ENCODE peak calls at places on chromosomes 4 and X, in four cellular contexts. One of them, this sample, is unnamed.
A peak's percentile ranks its signal among the peaks of the same experiment; 100 is the strongest.

GRCh38 chr4:159764343-159764952 is 661.6 kb downstream of the RAPGEF2 start:
- DNase-seq in fibroblast of lung: peak; percentile 69
- DNase-seq in GM23248: peak; percentile 40
- DNase-seq in kidney: no peak
- DNase-seq in this sample: peak; percentile 63

GRCh38 chr4:56311299-56311975 is 75.9 kb downstream of the AASDH start:
- DNase-seq in GM23248: no peak
- DNase-seq in fibroblast of lung: no peak
- DNase-seq in kidney: no peak
- DNase-seq in this sample: no peak

GRCh38 chr4:112280657-112281056 is 5.0 kb downstream of the TIFA start:
- DNase-seq in fibroblast of lung: no peak
- DNase-seq in GM23248: no peak
- DNase-seq in kidney: no peak
- DNase-seq in this sample: no peak

GRCh38 chr4:151692443-151692782 is 68.4 kb downstream of the GATB start:
- DNase-seq in kidney: no peak
- DNase-seq in GM23248: no peak
- DNase-seq in fibroblast of lung: no peak
- DNase-seq in this sample: no peak

GRCh38 chrX:21728276-21728968 is 29.5 kb downstream of the SMPX start:
- DNase-seq in fibroblast of lung: no peak
- DNase-seq in GM23248: no peak
- DNase-seq in kidney: no peak
- DNase-seq in this sample: no peak

GRCh38 chrX:17692709-17693346 is 44.5 kb upstream of the SCML1 start:
- DNase-seq in fibroblast of lung: peak; percentile 74
- DNase-seq in GM23248: peak; percentile 40
- DNase-seq in kidney: no peak
- DNase-seq in this sample: peak; percentile 46

GRCh38 chr4:123547167-123547817 is 150.7 kb downstream of the SPRY1 start:
- DNase-seq in GM23248: no peak
- DNase-seq in kidney: peak; percentile 88
- DNase-seq in fibroblast of lung: no peak
- DNase-seq in this sample: peak; percentile 93

GRCh38 chr4:176422511-176422910 is 102.7 kb downstream of the SPCS3 start:
- DNase-seq in fibroblast of lung: no peak
- DNase-seq in kidney: no peak
- DNase-seq in GM23248: no peak
- DNase-seq in this sample: no peak

GRCh38 chrX:69285881-69286545 is 120.8 kb upstream of the PJA1 start:
- DNase-seq in GM23248: peak; percentile 57
- DNase-seq in fibroblast of lung: peak; percentile 3
- DNase-seq in kidney: peak; percentile 81
- DNase-seq in this sample: peak; percentile 82

GRCh38 chrX:46324166-46324565 is 221.1 kb downstream of the ZNF674 start:
- DNase-seq in GM23248: peak; percentile 51
- DNase-seq in fibroblast of lung: no peak
- DNase-seq in kidney: no peak
- DNase-seq in this sample: no peak

GRCh38 chr4:6938237-6938636 is 28.6 kb downstream of the TBC1D14 start:
- DNase-seq in GM23248: no peak
- DNase-seq in kidney: no peak
- DNase-seq in fibroblast of lung: no peak
- DNase-seq in this sample: no peak

GRCh38 chr4:2281575-2282343 is 19.9 kb upstream of the MXD4 start:
- DNase-seq in fibroblast of lung: no peak
- DNase-seq in GM23248: no peak
- DNase-seq in kidney: peak; percentile 62
- DNase-seq in this sample: no peak

GRCh38 chr4:138555584-138555983 is 313.4 kb upstream of the SLC7A11 start:
- DNase-seq in kidney: no peak
- DNase-seq in fibroblast of lung: no peak
- DNase-seq in GM23248: peak; percentile 35
- DNase-seq in this sample: peak; percentile 72

GRCh38 chr4:112183252-112183651 is 38.0 kb downstream of the FAM241A start:
- DNase-seq in fibroblast of lung: peak; percentile 67
- DNase-seq in GM23248: peak; percentile 19
- DNase-seq in kidney: no peak
- DNase-seq in this sample: no peak

GRCh38 chr4:76607266-76607799 is 172.3 kb downstream of the SHROOM3 start:
- DNase-seq in kidney: no peak
- DNase-seq in fibroblast of lung: peak; percentile 79
- DNase-seq in GM23248: peak; percentile 55
- DNase-seq in this sample: peak; percentile 12

GRCh38 chrX:56385336-56385735 is 153.2 kb downstream of the KLF8 start:
- DNase-seq in fibroblast of lung: no peak
- DNase-seq in GM23248: no peak
- DNase-seq in kidney: no peak
- DNase-seq in this sample: no peak

GRCh38 chr4:52606766-52607165 is 52.3 kb downstream of the USP46 start:
- DNase-seq in GM23248: peak; percentile 63
- DNase-seq in kidney: no peak
- DNase-seq in fibroblast of lung: peak; percentile 66
- DNase-seq in this sample: no peak

GRCh38 chrX:66013195-66013816 is 26.6 kb downstream of the VSIG4 start:
- DNase-seq in fibroblast of lung: no peak
- DNase-seq in kidney: no peak
- DNase-seq in GM23248: no peak
- DNase-seq in this sample: no peak

GRCh38 chr4:7115557-7116340 is 47.9 kb upstream of the GRPEL1 start:
- DNase-seq in GM23248: no peak
- DNase-seq in kidney: peak; percentile 55
- DNase-seq in fibroblast of lung: no peak
- DNase-seq in this sample: no peak

GRCh38 chrX:118644378-118644777 is 83.0 kb upstream of the IL13RA1 start:
- DNase-seq in GM23248: peak; percentile 51
- DNase-seq in fibroblast of lung: peak; percentile 43
- DNase-seq in kidney: no peak
- DNase-seq in this sample: no peak

GRCh38 chr4:153345011-153345981 is 808 bp downstream of the MND1 start:
- DNase-seq in kidney: no peak
- DNase-seq in GM23248: peak; percentile 79
- DNase-seq in fibroblast of lung: peak; percentile 61
- DNase-seq in this sample: peak; percentile 82

GRCh38 chr4:85445058-85445639 is 29.8 kb upstream of the ARHGAP24 start:
- DNase-seq in kidney: no peak
- DNase-seq in GM23248: no peak
- DNase-seq in fibroblast of lung: peak; percentile 58
- DNase-seq in this sample: no peak

GRCh38 chrX:49308604-49309269 is 5.3 kb downstream of the GAGE10 start:
- DNase-seq in GM23248: peak; percentile 36
- DNase-seq in fibroblast of lung: no peak
- DNase-seq in kidney: no peak
- DNase-seq in this sample: no peak

GRCh38 chrX:16671005-16671404 is 21.0 kb downstream of the S100G start:
- DNase-seq in fibroblast of lung: peak; percentile 45
- DNase-seq in kidney: no peak
- DNase-seq in GM23248: peak; percentile 59
- DNase-seq in this sample: peak; percentile 66

GRCh38 chr4:105990933-105991332 is 95.7 kb downstream of the NPNT start:
- DNase-seq in fibroblast of lung: peak; percentile 66
- DNase-seq in kidney: peak; percentile 95
- DNase-seq in GM23248: peak; percentile 86
- DNase-seq in this sample: no peak

GRCh38 chrX:69555396-69556023 is 51.4 kb downstream of the NALF2 start:
- DNase-seq in GM23248: no peak
- DNase-seq in fibroblast of lung: no peak
- DNase-seq in kidney: peak; percentile 43
- DNase-seq in this sample: no peak

GRCh38 chr4:163622351-163623051 is 128.0 kb downstream of the TMA16 start:
- DNase-seq in GM23248: no peak
- DNase-seq in fibroblast of lung: no peak
- DNase-seq in kidney: no peak
- DNase-seq in this sample: no peak

GRCh38 chr4:53601251-53601764 is 10.0 kb upstream of the LNX1 start:
- DNase-seq in fibroblast of lung: no peak
- DNase-seq in GM23248: peak; percentile 36
- DNase-seq in kidney: peak; percentile 70
- DNase-seq in this sample: peak; percentile 90

GRCh38 chr4:5922556-5922955 is 29.7 kb upstream of the CRMP1 start:
- DNase-seq in GM23248: no peak
- DNase-seq in fibroblast of lung: no peak
- DNase-seq in kidney: peak; percentile 35
- DNase-seq in this sample: no peak

GRCh38 chr4:5921074-5921473 is 28.2 kb upstream of the CRMP1 start:
- DNase-seq in kidney: peak; percentile 27
- DNase-seq in GM23248: peak; percentile 19
- DNase-seq in fibroblast of lung: no peak
- DNase-seq in this sample: peak; percentile 26

GRCh38 chr4:5921578-5921977 is 28.7 kb upstream of the CRMP1 start:
- DNase-seq in GM23248: no peak
- DNase-seq in fibroblast of lung: no peak
- DNase-seq in kidney: peak; percentile 6
- DNase-seq in this sample: peak; percentile 47

GRCh38 chr4:5923306-5923830 is 30.5 kb upstream of the CRMP1 start:
- DNase-seq in GM23248: no peak
- DNase-seq in kidney: peak; percentile 46
- DNase-seq in fibroblast of lung: no peak
- DNase-seq in this sample: peak; percentile 41

GRCh38 chr4:5921981-5922380 is 29.1 kb upstream of the CRMP1 start:
- DNase-seq in GM23248: no peak
- DNase-seq in kidney: peak; percentile 29
- DNase-seq in fibroblast of lung: no peak
- DNase-seq in this sample: peak; percentile 55
- H3K9ac ChIP-seq in GM23248: no peak overlapping the region
- H3K9ac ChIP-seq in kidney: no peak overlapping the region
- H3K9ac ChIP-seq in fibroblast of lung: no peak overlapping the region
- H3K9ac ChIP-seq in this sample: no peak overlapping the region

GRCh38 chrX:30971761-30972603 is 82.9 kb upstream of the TAB3 start:
- DNase-seq in fibroblast of lung: peak; percentile 29
- DNase-seq in GM23248: peak; percentile 66
- DNase-seq in kidney: no peak
- DNase-seq in this sample: peak; percentile 66
- H3K4me3 ChIP-seq in fibroblast of lung: peak overlapping the region; percentile 35
- H3K4me3 ChIP-seq in GM23248: peak overlapping the region; percentile 62
- H3K4me3 ChIP-seq in kidney: peak overlapping the region; percentile 43
- H3K4me3 ChIP-seq in this sample: no peak overlapping the region

GRCh38 chr4:86973668-86974067 is 38.9 kb downstream of the AFF1 start:
- DNase-seq in GM23248: no peak
- DNase-seq in fibroblast of lung: no peak
- DNase-seq in kidney: no peak
- DNase-seq in this sample: no peak
- H3K9ac ChIP-seq in GM23248: no peak overlapping the region
- H3K9ac ChIP-seq in fibroblast of lung: no peak overlapping the region
- H3K9ac ChIP-seq in kidney: no peak overlapping the region
- H3K9ac ChIP-seq in this sample: no peak overlapping the region

GRCh38 chr4:28469387-28469786 is 1608.7 kb downstream of the STIM2 start:
- DNase-seq in GM23248: no peak
- DNase-seq in kidney: no peak
- DNase-seq in fibroblast of lung: no peak
- DNase-seq in this sample: no peak
- H3K4me3 ChIP-seq in GM23248: no peak overlapping the region
- H3K4me3 ChIP-seq in kidney: no peak overlapping the region
- H3K4me3 ChIP-seq in fibroblast of lung: no peak overlapping the region
- H3K4me3 ChIP-seq in this sample: no peak overlapping the region

DNA sequence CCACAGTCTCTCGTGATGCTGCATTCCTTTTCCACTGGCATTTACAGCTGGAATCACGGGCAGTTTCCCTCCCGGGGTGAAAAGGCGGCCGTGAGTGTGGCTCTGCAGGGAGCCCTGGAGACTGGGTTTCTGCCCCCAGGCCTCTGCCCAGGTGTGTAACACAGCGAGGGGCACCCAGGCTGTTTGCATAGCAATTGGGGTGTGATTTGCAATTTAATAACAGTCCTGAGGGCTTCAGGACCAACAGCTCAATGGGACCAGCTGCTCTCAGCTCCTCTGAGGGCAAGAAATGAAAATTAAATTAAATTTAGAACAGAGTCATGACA is 99.0 kb upstream of the SHOX start:
- DNase-seq in kidney: no peak
- DNase-seq in GM23248: no peak
- DNase-seq in fibroblast of lung: no peak
- DNase-seq in this sample: peak; percentile 60
- H3K9ac ChIP-seq in kidney: no peak overlapping the region
- H3K9ac ChIP-seq in GM23248: no peak overlapping the region
- H3K9ac ChIP-seq in fibroblast of lung: no peak overlapping the region
- H3K9ac ChIP-seq in this sample: no peak overlapping the region

DNA sequence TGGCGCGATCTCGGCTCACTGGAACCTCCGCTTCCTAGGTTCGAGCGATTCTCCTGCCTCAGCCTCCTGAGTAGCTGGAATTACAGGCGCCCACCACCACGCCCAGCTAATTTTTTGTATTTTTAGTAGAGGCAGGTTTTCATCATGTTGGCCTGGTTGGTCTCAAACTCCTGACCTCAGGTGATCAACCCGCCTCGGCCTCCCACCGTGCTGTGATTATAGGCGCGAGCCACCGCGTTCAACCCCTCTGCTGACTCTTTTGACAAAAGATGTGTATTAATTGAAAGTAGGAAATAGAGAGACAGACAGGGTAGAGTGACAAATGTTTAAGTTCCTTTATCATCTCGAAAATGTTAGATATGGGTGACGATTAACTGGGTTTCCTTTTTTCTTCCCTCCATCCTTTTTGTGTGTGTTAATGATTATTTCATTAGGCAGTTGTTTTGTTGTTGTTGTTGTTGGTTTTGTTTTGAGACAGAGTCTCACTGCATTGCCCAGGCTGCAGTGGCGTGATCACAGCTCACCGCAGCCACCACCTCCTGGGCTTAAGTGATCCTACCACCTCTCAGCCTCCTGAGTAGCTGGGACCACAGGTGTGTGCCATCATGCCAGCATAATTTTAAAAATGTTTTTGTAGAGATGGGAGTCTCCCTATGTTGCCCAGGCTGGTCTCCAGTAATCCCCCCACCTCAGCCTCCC is 79.5 kb downstream of the KDM6A start:
- DNase-seq in GM23248: no peak
- DNase-seq in fibroblast of lung: no peak
- DNase-seq in kidney: no peak
- DNase-seq in this sample: peak; percentile 64
- H3K4me3 ChIP-seq in GM23248: no peak overlapping the region
- H3K4me3 ChIP-seq in fibroblast of lung: no peak overlapping the region
- H3K4me3 ChIP-seq in kidney: no peak overlapping the region
- H3K4me3 ChIP-seq in this sample: peak overlapping the region; percentile 93

DNA sequence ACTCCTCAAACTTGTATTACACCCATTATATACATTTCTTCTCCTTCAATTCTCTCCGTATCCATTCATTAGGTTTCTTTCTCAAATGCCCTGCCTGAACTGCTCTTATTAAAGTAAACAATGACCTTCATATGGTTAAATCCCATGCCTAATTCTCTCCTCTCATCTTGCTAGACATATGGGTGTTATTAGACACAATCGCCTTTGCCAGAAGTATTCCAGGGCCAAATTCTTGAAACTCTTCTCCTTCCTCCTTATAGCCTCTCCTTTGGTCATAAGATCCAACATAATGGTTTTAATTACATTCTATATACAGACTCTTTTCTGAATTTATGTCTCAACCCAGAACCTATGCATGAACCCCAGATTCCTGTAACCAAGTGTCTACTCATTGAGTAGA is 4.8 kb downstream of the ANXA10 start:
- DNase-seq in fibroblast of lung: peak; percentile 26
- DNase-seq in kidney: no peak
- DNase-seq in GM23248: peak; percentile 17
- DNase-seq in this sample: no peak
- H3K9ac ChIP-seq in fibroblast of lung: no peak overlapping the region
- H3K9ac ChIP-seq in kidney: no peak overlapping the region
- H3K9ac ChIP-seq in GM23248: no peak overlapping the region
- H3K9ac ChIP-seq in this sample: no peak overlapping the region